ENCODE peak calls at places on chromosomes 5 and 9, in five cellular contexts. S is SK-MEL-5, G is AG20443, U is fibroblast of the aortic adventitia, O is endothelial cell. X is an unnamed sample.

GRCh38 chr5:132283423-132284043 is 10.7 kb upstream of the SLC22A4 start:
- DNase-seq in S (peak), G (peak), U (peak), O (no peak), X (peak)

GRCh38 chr9:131111186-131111853 is 14.1 kb upstream of the NUP214 start:
- DNase-seq in S (no peak), G (peak), U (no peak), O (no peak), X (no peak)

GRCh38 chr5:98402130-98402529 is 371.3 kb upstream of the RGMB start:
- DNase-seq in S (no peak), G (no peak), U (no peak), O (no peak), X (peak)

GRCh38 chr5:143479394-143479793 is 75.9 kb upstream of the NR3C1 start:
- DNase-seq in S (no peak), G (no peak), U (no peak), O (no peak), X (no peak)

GRCh38 chr9:88837731-88838130 is 153.5 kb upstream of the S1PR3 start:
- DNase-seq in S (no peak), G (no peak), U (no peak), O (no peak), X (peak)

GRCh38 chr5:77847814-77848290 is 71.7 kb upstream of the TBCA start:
- DNase-seq in S (no peak), G (no peak), U (no peak), O (no peak), X (no peak)

GRCh38 chr5:154315756-154316155 is 125.2 kb downstream of the GALNT10 start:
- DNase-seq in S (no peak), G (no peak), U (no peak), O (no peak), X (no peak)

GRCh38 chr9:137467161-137467581 is 8.0 kb upstream of the NSMF start:
- DNase-seq in S (no peak), G (no peak), U (no peak), O (no peak), X (no peak)

GRCh38 chr5:54669285-54669684 is 151.7 kb downstream of the SNX18 start:
- DNase-seq in S (no peak), G (peak), U (peak), O (no peak), X (peak)

GRCh38 chr5:151956720-151957119 is 32.1 kb upstream of the GLRA1 start:
- DNase-seq in S (no peak), G (no peak), U (no peak), O (no peak), X (no peak)

GRCh38 chr5:38925154-38925925 is 79.5 kb downstream of the OSMR start:
- DNase-seq in S (no peak), G (peak), U (peak), O (no peak), X (peak)

GRCh38 chr5:65034029-65034781 is 265.5 kb downstream of the CWC27 start:
- DNase-seq in S (no peak), G (no peak), U (peak), O (no peak), X (no peak)

GRCh38 chr5:117103703-117104102 is 529.1 kb upstream of the SEMA6A start:
- DNase-seq in S (peak), G (no peak), U (no peak), O (no peak), X (no peak)

GRCh38 chr9:122835313-122835731 is 6.9 kb upstream of the PDCL start:
- DNase-seq in S (peak), G (no peak), U (no peak), O (peak), X (no peak)

GRCh38 chr5:128870923-128871322 is 94.4 kb upstream of the SLC27A6 start:
- DNase-seq in S (no peak), G (no peak), U (no peak), O (no peak), X (peak)

GRCh38 chr9:1869843-1870242 is 145.3 kb upstream of the SMARCA2 start:
- DNase-seq in S (peak), G (peak), U (peak), O (peak), X (peak)

GRCh38 chr5:65027149-65027548 is 258.4 kb downstream of the CWC27 start:
- DNase-seq in S (no peak), G (no peak), U (no peak), O (no peak), X (no peak)

GRCh38 chr9:21994526-21994995 is at the start of gene CDKN2B-AS1:
- DNase-seq in S (no peak), G (peak), U (no peak), O (peak), X (peak)

GRCh38 chr9:91117959-91118651 is 243.6 kb downstream of the AUH start:
- DNase-seq in S (no peak), G (peak), U (peak), O (no peak), X (peak)

GRCh38 chr5:139768802-139769465 is 26.7 kb upstream of the PSD2 start:
- DNase-seq in S (no peak), G (no peak), U (no peak), O (no peak), X (peak)

GRCh38 chr9:136361047-136361756 is 2.3 kb downstream of the DNLZ start:
- DNase-seq in S (no peak), G (peak), U (peak), O (no peak), X (peak)

GRCh38 chr9:136619742-136620440 is 42.8 kb upstream of the EGFL7 start:
- DNase-seq in S (no peak), G (no peak), U (no peak), O (no peak), X (no peak)

GRCh38 chr5:68259696-68260095 is 44.1 kb downstream of the PIK3R1 start:
- DNase-seq in S (no peak), G (no peak), U (no peak), O (no peak), X (no peak)